ENCODE peak calls at places on chromosomes 13 and 19, in eight cellular contexts. One of them, this sample, is unnamed.
A peak's percentile ranks its signal among the peaks of the same experiment; 100 is the strongest.

GRCh38 chr13:43441916-43442315 is 344.9 kb downstream of the ENOX1 start:
- DNase-seq in activated T-cell treated with anti-CD3 and anti-CD28 coated beads, Interleukin-2, amount 50 U/mL, for 72 hours: no peak
- DNase-seq in fibroblast of pulmonary artery: no peak
- DNase-seq in germinal center: no peak
- DNase-seq in amniotic stem cell: no peak
- DNase-seq in brain pericyte: no peak
- DNase-seq in central memory CD4-positive, alpha-beta T cell: no peak
- DNase-seq in stimulated activated CD4-positive, alpha-beta T cell treated with anti-CD3 and anti-CD28 coated beads, Interleukin-2, amount 100 ng/mL, for 48 hours: no peak
- DNase-seq in this sample: no peak

GRCh38 chr19:18280247-18281081 is 958 bp downstream of the JUND start:
- DNase-seq in central memory CD4-positive, alpha-beta T cell: peak; percentile 84
- DNase-seq in stimulated activated CD4-positive, alpha-beta T cell treated with anti-CD3 and anti-CD28 coated beads, Interleukin-2, amount 100 ng/mL, for 48 hours: peak; percentile 60
- DNase-seq in brain pericyte: no peak
- DNase-seq in fibroblast of pulmonary artery: peak; percentile 75
- DNase-seq in germinal center: peak; percentile 91
- DNase-seq in activated T-cell treated with anti-CD3 and anti-CD28 coated beads, Interleukin-2, amount 50 U/mL, for 72 hours: peak; percentile 87
- DNase-seq in amniotic stem cell: no peak
- DNase-seq in this sample: peak; percentile 89

GRCh38 chr13:72970956-72971355 is 87.8 kb upstream of the KLF5 start:
- DNase-seq in stimulated activated CD4-positive, alpha-beta T cell treated with anti-CD3 and anti-CD28 coated beads, Interleukin-2, amount 100 ng/mL, for 48 hours: no peak
- DNase-seq in central memory CD4-positive, alpha-beta T cell: no peak
- DNase-seq in activated T-cell treated with anti-CD3 and anti-CD28 coated beads, Interleukin-2, amount 50 U/mL, for 72 hours: no peak
- DNase-seq in brain pericyte: no peak
- DNase-seq in germinal center: no peak
- DNase-seq in fibroblast of pulmonary artery: no peak
- DNase-seq in amniotic stem cell: peak; percentile 38
- DNase-seq in this sample: peak; percentile 11

GRCh38 chr13:104740616-104741222 is 1674.5 kb upstream of the SLC10A2 start:
- DNase-seq in central memory CD4-positive, alpha-beta T cell: no peak
- DNase-seq in brain pericyte: no peak
- DNase-seq in activated T-cell treated with anti-CD3 and anti-CD28 coated beads, Interleukin-2, amount 50 U/mL, for 72 hours: no peak
- DNase-seq in amniotic stem cell: no peak
- DNase-seq in fibroblast of pulmonary artery: no peak
- DNase-seq in stimulated activated CD4-positive, alpha-beta T cell treated with anti-CD3 and anti-CD28 coated beads, Interleukin-2, amount 100 ng/mL, for 48 hours: no peak
- DNase-seq in germinal center: no peak
- DNase-seq in this sample: peak; percentile 56

GRCh38 chr13:26202365-26202972 is 19.6 kb downstream of the RNF6 start:
- DNase-seq in fibroblast of pulmonary artery: peak; percentile 41
- DNase-seq in brain pericyte: no peak
- DNase-seq in activated T-cell treated with anti-CD3 and anti-CD28 coated beads, Interleukin-2, amount 50 U/mL, for 72 hours: no peak
- DNase-seq in stimulated activated CD4-positive, alpha-beta T cell treated with anti-CD3 and anti-CD28 coated beads, Interleukin-2, amount 100 ng/mL, for 48 hours: no peak
- DNase-seq in central memory CD4-positive, alpha-beta T cell: no peak
- DNase-seq in amniotic stem cell: no peak
- DNase-seq in germinal center: no peak
- DNase-seq in this sample: no peak

GRCh38 chr13:44273991-44274810 is 99.4 kb upstream of the SERP2 start:
- DNase-seq in brain pericyte: no peak
- DNase-seq in germinal center: peak; percentile 83
- DNase-seq in fibroblast of pulmonary artery: peak; percentile 58
- DNase-seq in activated T-cell treated with anti-CD3 and anti-CD28 coated beads, Interleukin-2, amount 50 U/mL, for 72 hours: peak; percentile 19
- DNase-seq in stimulated activated CD4-positive, alpha-beta T cell treated with anti-CD3 and anti-CD28 coated beads, Interleukin-2, amount 100 ng/mL, for 48 hours: peak; percentile 6
- DNase-seq in amniotic stem cell: peak; percentile 34
- DNase-seq in central memory CD4-positive, alpha-beta T cell: peak; percentile 77
- DNase-seq in this sample: peak; percentile 66

GRCh38 chr19:16922592-16922934 is 33.8 kb downstream of the F2RL3 start:
- DNase-seq in amniotic stem cell: no peak
- DNase-seq in activated T-cell treated with anti-CD3 and anti-CD28 coated beads, Interleukin-2, amount 50 U/mL, for 72 hours: no peak
- DNase-seq in central memory CD4-positive, alpha-beta T cell: no peak
- DNase-seq in stimulated activated CD4-positive, alpha-beta T cell treated with anti-CD3 and anti-CD28 coated beads, Interleukin-2, amount 100 ng/mL, for 48 hours: no peak
- DNase-seq in fibroblast of pulmonary artery: no peak
- DNase-seq in brain pericyte: no peak
- DNase-seq in germinal center: no peak
- DNase-seq in this sample: no peak

GRCh38 chr13:51355217-51355616 is 15.7 kb downstream of the SERPINE3 start:
- DNase-seq in activated T-cell treated with anti-CD3 and anti-CD28 coated beads, Interleukin-2, amount 50 U/mL, for 72 hours: no peak
- DNase-seq in stimulated activated CD4-positive, alpha-beta T cell treated with anti-CD3 and anti-CD28 coated beads, Interleukin-2, amount 100 ng/mL, for 48 hours: no peak
- DNase-seq in germinal center: no peak
- DNase-seq in fibroblast of pulmonary artery: no peak
- DNase-seq in central memory CD4-positive, alpha-beta T cell: no peak
- DNase-seq in brain pericyte: no peak
- DNase-seq in amniotic stem cell: no peak
- DNase-seq in this sample: no peak

GRCh38 chr19:14550201-14550754 is 20.9 kb downstream of the TECR start:
- DNase-seq in germinal center: no peak
- DNase-seq in activated T-cell treated with anti-CD3 and anti-CD28 coated beads, Interleukin-2, amount 50 U/mL, for 72 hours: no peak
- DNase-seq in central memory CD4-positive, alpha-beta T cell: no peak
- DNase-seq in stimulated activated CD4-positive, alpha-beta T cell treated with anti-CD3 and anti-CD28 coated beads, Interleukin-2, amount 100 ng/mL, for 48 hours: no peak
- DNase-seq in fibroblast of pulmonary artery: no peak
- DNase-seq in amniotic stem cell: no peak
- DNase-seq in brain pericyte: no peak
- DNase-seq in this sample: no peak

GRCh38 chr13:79867248-79867647 is 386.3 kb downstream of the NDFIP2 start:
- DNase-seq in brain pericyte: no peak
- DNase-seq in germinal center: no peak
- DNase-seq in activated T-cell treated with anti-CD3 and anti-CD28 coated beads, Interleukin-2, amount 50 U/mL, for 72 hours: no peak
- DNase-seq in amniotic stem cell: no peak
- DNase-seq in central memory CD4-positive, alpha-beta T cell: no peak
- DNase-seq in fibroblast of pulmonary artery: peak; percentile 23
- DNase-seq in stimulated activated CD4-positive, alpha-beta T cell treated with anti-CD3 and anti-CD28 coated beads, Interleukin-2, amount 100 ng/mL, for 48 hours: no peak
- DNase-seq in this sample: no peak

GRCh38 chr19:44345969-44346368 is 10.5 kb downstream of the ZNF112 start:
- DNase-seq in central memory CD4-positive, alpha-beta T cell: no peak
- DNase-seq in amniotic stem cell: no peak
- DNase-seq in stimulated activated CD4-positive, alpha-beta T cell treated with anti-CD3 and anti-CD28 coated beads, Interleukin-2, amount 100 ng/mL, for 48 hours: no peak
- DNase-seq in fibroblast of pulmonary artery: no peak
- DNase-seq in germinal center: no peak
- DNase-seq in activated T-cell treated with anti-CD3 and anti-CD28 coated beads, Interleukin-2, amount 50 U/mL, for 72 hours: no peak
- DNase-seq in brain pericyte: no peak
- DNase-seq in this sample: no peak

GRCh38 chr19:858868-859843 is at the start of gene CFD:
- DNase-seq in amniotic stem cell: no peak
- DNase-seq in stimulated activated CD4-positive, alpha-beta T cell treated with anti-CD3 and anti-CD28 coated beads, Interleukin-2, amount 100 ng/mL, for 48 hours: no peak
- DNase-seq in fibroblast of pulmonary artery: no peak
- DNase-seq in germinal center: no peak
- DNase-seq in central memory CD4-positive, alpha-beta T cell: no peak
- DNase-seq in brain pericyte: no peak
- DNase-seq in activated T-cell treated with anti-CD3 and anti-CD28 coated beads, Interleukin-2, amount 50 U/mL, for 72 hours: no peak
- DNase-seq in this sample: no peak

GRCh38 chr19:55958356-55958755 is 10.7 kb downstream of the NLRP8 start:
- DNase-seq in central memory CD4-positive, alpha-beta T cell: no peak
- DNase-seq in fibroblast of pulmonary artery: no peak
- DNase-seq in activated T-cell treated with anti-CD3 and anti-CD28 coated beads, Interleukin-2, amount 50 U/mL, for 72 hours: no peak
- DNase-seq in stimulated activated CD4-positive, alpha-beta T cell treated with anti-CD3 and anti-CD28 coated beads, Interleukin-2, amount 100 ng/mL, for 48 hours: no peak
- DNase-seq in amniotic stem cell: no peak
- DNase-seq in germinal center: no peak
- DNase-seq in brain pericyte: no peak
- DNase-seq in this sample: no peak

GRCh38 chr13:102567857-102568256 is 28.9 kb upstream of the TPP2 start:
- DNase-seq in amniotic stem cell: no peak
- DNase-seq in stimulated activated CD4-positive, alpha-beta T cell treated with anti-CD3 and anti-CD28 coated beads, Interleukin-2, amount 100 ng/mL, for 48 hours: no peak
- DNase-seq in germinal center: no peak
- DNase-seq in brain pericyte: no peak
- DNase-seq in central memory CD4-positive, alpha-beta T cell: no peak
- DNase-seq in fibroblast of pulmonary artery: no peak
- DNase-seq in activated T-cell treated with anti-CD3 and anti-CD28 coated beads, Interleukin-2, amount 50 U/mL, for 72 hours: no peak
- DNase-seq in this sample: no peak

This sample was measured in myocyte.